ENCODE peak calls at places on chromosomes 7 and 10, in ten cellular contexts. W, A, D, F, I, Q, Y, E, M and O are unnamed samples.

GRCh38 chr10:3777876-3778707 is 6.9 kb downstream of the KLF6 start:
- DNase-seq in W (peak; percentile 22), A (peak; percentile 32), D (peak; percentile 43), F (no peak), I (no peak), Q (no peak), Y (no peak), E (no peak), M (no peak), O (no peak)

GRCh38 chr7:34080513-34080912 is 175.2 kb downstream of the BMPER start:
- DNase-seq in W (peak; percentile 54), A (peak; percentile 77), D (no peak), F (no peak), I (no peak), Q (no peak), Y (no peak), E (no peak), M (no peak), O (no peak)

GRCh38 chr10:60575105-60575504 is 185.4 kb upstream of the ANK3 start:
- DNase-seq in W (no peak), A (no peak), D (no peak), F (no peak), I (no peak), Q (no peak), Y (no peak), E (no peak), M (no peak), O (no peak)

GRCh38 chr10:101564490-101564991 is 23.5 kb downstream of the POLL start:
- DNase-seq in W (no peak), A (no peak), D (no peak), F (no peak), I (no peak), Q (no peak), Y (peak; percentile 3), E (no peak), M (no peak), O (no peak)

GRCh38 chr10:10901906-10902305 is 115.8 kb upstream of the CELF2 start:
- DNase-seq in W (no peak), A (no peak), D (no peak), F (no peak), I (no peak), Q (no peak), Y (no peak), E (no peak), M (no peak), O (no peak)

GRCh38 chr7:101843293-101844271 is 26.2 kb downstream of the CUX1 start:
- DNase-seq in W (no peak), A (no peak), D (no peak), F (no peak), I (no peak), Q (no peak), Y (no peak), E (no peak), M (no peak), O (no peak)

GRCh38 chr7:139635521-139636240 is 112.2 kb downstream of the CLEC2L start:
- DNase-seq in W (no peak), A (no peak), D (peak; percentile 76), F (no peak), I (peak; percentile 35), Q (no peak), Y (no peak), E (no peak), M (no peak), O (no peak)

GRCh38 chr10:125495386-125495785 is 187.6 kb downstream of the TEX36 start:
- DNase-seq in W (no peak), A (no peak), D (no peak), F (no peak), I (no peak), Q (no peak), Y (no peak), E (no peak), M (no peak), O (no peak)

GRCh38 chr10:11823989-11824346 is 812 bp downstream of the PROSER2 start:
- DNase-seq in W (no peak), A (peak; percentile 9), D (no peak), F (no peak), I (no peak), Q (no peak), Y (no peak), E (no peak), M (no peak), O (peak; percentile 32)